ENCODE peak calls at places on chromosomes 1 and 21, in four cellular contexts. E, W, B and Y are unnamed samples.

GRCh38 chr1:107793896-107794440 is 171.0 kb downstream of the VAV3 start:
- DNase-seq in E (no peak), W (no peak), B (no peak), Y (no peak)

GRCh38 chr21:34046917-34047316 is 26.5 kb upstream of the MRPS6 start:
- DNase-seq in E (no peak), W (no peak), B (no peak), Y (no peak)

GRCh38 chr1:109630081-109630880 is 10.6 kb downstream of the AMPD2 start:
- DNase-seq in E (no peak), W (no peak), B (no peak), Y (peak)

GRCh38 chr1:4796999-4797375 is 142.6 kb downstream of the AJAP1 start:
- DNase-seq in E (no peak), W (no peak), B (no peak), Y (no peak)

GRCh38 chr1:119740886-119741780 is 27.6 kb downstream of the HMGCS2 start:
- DNase-seq in E (no peak), W (no peak), B (no peak), Y (no peak)

GRCh38 chr1:70038025-70038424 is 167.4 kb downstream of the LRRC40 start:
- DNase-seq in E (no peak), W (no peak), B (no peak), Y (no peak)

GRCh38 chr21:45329261-45330074 is 41.8 kb upstream of the POFUT2 start:
- DNase-seq in E (no peak), W (no peak), B (peak), Y (no peak)

GRCh38 chr1:97680894-97681293 is 239.9 kb downstream of the DPYD start:
- DNase-seq in E (no peak), W (no peak), B (no peak), Y (peak)

GRCh38 chr1:46605242-46605641 is 1.2 kb upstream of the MKNK1 start:
- DNase-seq in E (no peak), W (no peak), B (no peak), Y (no peak)

GRCh38 chr21:27525780-27526179 is 558.9 kb upstream of the ADAMTS5 start:
- DNase-seq in E (no peak), W (no peak), B (no peak), Y (no peak)

GRCh38 chr21:45640888-45641479 is 2.5 kb upstream of the PCBP3 start:
- DNase-seq in E (peak), W (no peak), B (peak), Y (peak)

GRCh38 chr21:45363921-45364463 is 41.0 kb upstream of the COL18A1 start:
- DNase-seq in E (peak), W (peak), B (peak), Y (no peak)

GRCh38 chr1:73801912-73802429 is 396.0 kb downstream of the LRRIQ3 start:
- DNase-seq in E (no peak), W (no peak), B (no peak), Y (no peak)

GRCh38 chr1:234848972-234849641 is 239.1 kb upstream of the IRF2BP2 start:
- DNase-seq in E (peak), W (no peak), B (no peak), Y (no peak)

GRCh38 chr1:18410407-18410806 is 70.3 kb upstream of the KLHDC7A start:
- DNase-seq in E (no peak), W (no peak), B (no peak), Y (peak)

GRCh38 chr1:156295391-156295947 is at the start of gene GLMP:
- DNase-seq in E (peak), W (peak), B (peak), Y (peak)

DNA sequence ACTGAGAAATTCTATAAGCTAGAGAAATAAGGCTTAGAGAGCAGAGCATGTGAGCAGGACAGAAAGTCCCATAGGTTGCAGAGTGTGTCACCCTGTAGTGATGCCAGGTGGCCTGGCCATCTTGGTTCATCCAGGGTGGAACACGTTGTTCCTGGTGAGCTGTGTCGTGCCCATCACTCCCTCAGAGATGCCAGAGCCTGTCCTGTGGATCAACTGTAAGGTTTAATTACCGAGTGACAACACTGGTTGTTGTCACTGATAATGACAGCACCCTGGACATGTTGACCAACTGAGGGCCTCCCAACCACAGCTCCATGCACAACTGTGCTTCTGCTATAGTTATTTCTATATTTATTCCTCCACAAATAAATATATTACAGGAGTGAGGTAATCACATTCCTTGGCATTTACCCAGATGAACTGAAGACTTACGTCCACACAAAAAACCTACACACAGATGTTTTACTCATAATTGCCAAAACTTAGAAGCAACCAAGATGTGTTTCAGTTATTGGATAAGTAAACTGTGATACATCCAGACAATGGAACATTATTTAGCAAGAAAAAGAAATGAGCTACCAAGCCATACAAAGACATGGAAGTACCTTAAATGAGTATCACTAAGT is 6.2 kb downstream of the C1orf198 start:
- DNase-seq in E (peak), W (no peak), B (no peak), Y (no peak)
- TF ChIP-seq EZH2phosphoT487 in E (no peak), W (no peak), B (no peak), Y (no peak)

GRCh38 chr1:24932725-24933294 is 2.7 kb upstream of the RUNX3 start:
- DNase-seq in E (no peak), W (no peak), B (no peak), Y (no peak)
- TF ChIP-seq EZH2 in E (no peak), W (no peak), B (no peak), Y (peak)

GRCh38 chr1:185546029-185546428 is 188.2 kb upstream of the HMCN1 start:
- DNase-seq in E (no peak), W (no peak), B (no peak), Y (no peak)

GRCh38 chr1:185539277-185539943 is 194.8 kb upstream of the HMCN1 start:
- DNase-seq in E (no peak), W (no peak), B (no peak), Y (no peak)

GRCh38 chr1:185537601-185538000 is 196.6 kb upstream of the HMCN1 start:
- DNase-seq in E (no peak), W (no peak), B (peak), Y (no peak)

GRCh38 chr1:185540295-185540694 is 193.9 kb upstream of the HMCN1 start:
- DNase-seq in E (no peak), W (no peak), B (no peak), Y (no peak)

GRCh38 chr1:185541861-185542260 is 192.3 kb upstream of the HMCN1 start:
- DNase-seq in E (peak), W (no peak), B (no peak), Y (no peak)
- TF ChIP-seq EZH2phosphoT487 in E (no peak), W (no peak), B (no peak), Y (no peak)

GRCh38 chr21:36694593-36695282 is 4.2 kb upstream of the SIM2 start:
- DNase-seq in E (no peak), W (no peak), B (no peak), Y (no peak)

GRCh38 chr21:36696640-36697472 is 2.1 kb upstream of the SIM2 start:
- DNase-seq in E (no peak), W (no peak), B (no peak), Y (peak)

GRCh38 chr21:36695283-36695634 is 3.7 kb upstream of the SIM2 start:
- DNase-seq in E (no peak), W (no peak), B (no peak), Y (no peak)

GRCh38 chr21:36696390-36696639 is 2.6 kb upstream of the SIM2 start:
- DNase-seq in E (no peak), W (no peak), B (no peak), Y (peak)

DNA sequence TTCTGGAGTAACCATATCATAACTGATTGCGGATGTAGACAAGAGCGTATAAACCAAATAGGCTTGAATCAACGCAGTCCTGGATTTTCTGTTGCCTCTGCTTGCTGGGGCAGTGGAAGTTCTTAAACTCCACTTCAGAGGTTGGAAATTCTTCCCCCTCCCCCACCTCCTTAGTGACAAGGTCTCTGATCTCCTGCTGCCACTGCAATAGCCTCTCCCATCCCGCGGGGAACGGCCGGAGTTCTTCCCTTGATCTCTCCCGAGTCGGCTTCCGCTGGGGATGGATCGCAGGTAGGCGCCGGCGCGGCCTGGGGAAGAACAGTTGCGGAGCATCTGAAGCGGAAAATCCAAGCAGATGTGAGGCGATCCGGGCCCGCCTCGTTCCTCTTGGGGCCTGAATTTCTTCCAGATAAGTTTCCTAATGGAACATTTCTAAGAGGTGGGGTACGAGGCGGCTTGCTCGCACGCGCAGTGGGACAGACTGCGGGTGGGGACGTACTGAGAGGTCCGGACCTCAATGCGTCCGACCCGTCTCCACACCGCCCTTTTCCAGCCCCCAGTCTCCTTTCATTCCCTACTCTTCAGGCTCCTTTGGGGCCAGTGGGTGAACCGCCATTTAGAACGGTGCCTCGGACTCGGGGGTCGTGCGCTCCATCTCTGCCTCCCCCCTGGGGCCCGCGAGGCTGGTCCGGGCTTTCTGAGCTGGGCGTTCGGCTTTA is 3.1 kb upstream of the SIM2 start:
- DNase-seq in E (no peak), W (no peak), B (no peak), Y (peak)
- TF ChIP-seq EZH2 in E (no peak), W (no peak), B (no peak), Y (peak)

GRCh38 chr1:65946960-65947359 is 154.3 kb downstream of the PDE4B start:
- DNase-seq in E (peak), W (no peak), B (no peak), Y (no peak)

GRCh38 chr1:65949230-65949626 is 156.5 kb downstream of the PDE4B start:
- DNase-seq in E (peak), W (no peak), B (no peak), Y (no peak)

GRCh38 chr1:65949933-65950332 is 157.2 kb downstream of the PDE4B start:
- DNase-seq in E (no peak), W (no peak), B (no peak), Y (no peak)

GRCh38 chr1:65946376-65946775 is 153.7 kb downstream of the PDE4B start:
- DNase-seq in E (peak), W (no peak), B (no peak), Y (no peak)

GRCh38 chr1:65948609-65949229 is 156.0 kb downstream of the PDE4B start:
- DNase-seq in E (peak), W (peak), B (peak), Y (no peak)
- TF ChIP-seq EZH2phosphoT487 in E (no peak), W (no peak), B (no peak), Y (no peak)

GRCh38 chr1:180229483-180230415 is at the start of gene LHX4:
- DNase-seq in E (peak), W (no peak), B (peak), Y (peak)
- TF ChIP-seq EZH2 in E (no peak), W (no peak), B (peak), Y (no peak)

GRCh38 chr1:59276317-59276914 is 20.5 kb upstream of the FGGY start:
- DNase-seq in E (no peak), W (no peak), B (no peak), Y (no peak)

GRCh38 chr1:59266927-59267293 is 30.0 kb upstream of the FGGY start:
- DNase-seq in E (no peak), W (no peak), B (no peak), Y (no peak)

GRCh38 chr1:59271861-59272260 is 25.0 kb upstream of the FGGY start:
- DNase-seq in E (peak), W (no peak), B (no peak), Y (no peak)

GRCh38 chr1:59272507-59272906 is 24.4 kb upstream of the FGGY start:
- DNase-seq in E (peak), W (no peak), B (no peak), Y (no peak)
- TF ChIP-seq EZH2phosphoT487 in E (no peak), W (no peak), B (no peak), Y (no peak)

DNA sequence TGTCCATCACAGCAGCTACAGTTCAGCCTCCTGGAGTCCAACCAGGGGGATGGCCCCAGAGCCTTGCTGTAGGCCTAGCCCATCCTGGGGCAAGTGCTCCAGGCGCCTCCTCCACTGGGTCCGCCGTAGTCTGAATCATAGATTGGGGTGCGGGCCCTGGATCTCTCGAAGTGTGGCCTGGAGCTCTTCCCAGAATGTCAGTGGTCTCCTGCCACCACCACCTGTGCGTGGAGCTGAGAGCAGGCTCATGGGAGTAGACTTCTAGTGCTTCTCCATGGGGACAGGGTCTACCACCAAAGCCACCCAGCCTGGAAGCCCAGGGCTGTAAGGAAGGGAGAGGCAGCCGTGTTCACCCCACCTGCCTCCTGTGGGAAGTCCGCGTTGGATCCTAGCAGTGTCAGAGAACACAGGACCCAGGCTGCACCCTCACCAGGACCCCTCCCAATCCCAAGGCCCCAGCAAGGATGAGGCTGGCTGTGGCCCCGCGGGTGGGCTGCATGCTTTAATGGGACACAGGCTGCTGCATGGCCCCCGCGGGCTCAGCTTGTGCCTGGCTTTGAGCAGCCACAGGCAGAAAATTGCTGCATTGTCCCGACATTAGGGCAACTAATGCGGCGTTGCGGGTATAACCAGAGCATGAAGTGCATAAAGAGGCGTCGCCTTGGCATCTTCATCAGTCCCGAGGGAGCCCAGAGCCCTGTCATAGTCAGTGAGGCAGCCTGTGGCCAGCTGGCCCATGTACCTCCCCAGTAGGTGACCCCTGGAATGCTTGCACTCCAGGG is 735 bp upstream of the HES3 start:
- DNase-seq in E (no peak), W (no peak), B (no peak), Y (peak)
- TF ChIP-seq EZH2 in E (no peak), W (no peak), B (peak), Y (peak)

GRCh38 chr1:53138991-53139884 is 3.2 kb downstream of the SLC1A7 start:
- DNase-seq in E (peak), W (no peak), B (no peak), Y (no peak)

GRCh38 chr1:53141487-53142055 is 867 bp downstream of the SLC1A7 start:
- DNase-seq in E (no peak), W (no peak), B (no peak), Y (no peak)

GRCh38 chr1:53140451-53140850 is 2.0 kb downstream of the SLC1A7 start:
- DNase-seq in E (no peak), W (no peak), B (no peak), Y (no peak)

GRCh38 chr1:53137729-53138128 is 4.7 kb downstream of the SLC1A7 start:
- DNase-seq in E (peak), W (peak), B (no peak), Y (peak)

DNA sequence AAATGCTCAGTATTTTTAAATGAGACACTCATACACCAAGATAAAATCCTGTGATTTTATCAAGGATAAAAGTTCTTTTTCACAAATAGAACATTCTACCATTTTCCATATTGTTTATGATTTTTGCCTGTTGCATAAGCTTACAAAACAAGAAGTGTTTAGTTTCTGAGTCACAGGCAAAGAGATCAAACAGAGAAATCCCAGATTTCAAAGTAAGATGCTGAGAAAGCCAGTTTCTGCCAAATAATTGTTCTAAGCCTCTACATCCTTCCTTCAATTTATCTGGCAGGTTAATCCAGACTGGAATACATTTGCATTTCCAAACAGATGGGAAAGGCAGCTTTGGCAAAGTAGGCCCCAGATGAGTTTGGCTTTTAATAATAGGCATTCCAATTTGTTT is 2.5 kb downstream of the SLC1A7 start:
- DNase-seq in E (peak), W (no peak), B (no peak), Y (no peak)
- TF ChIP-seq EZH2phosphoT487 in E (no peak), W (no peak), B (no peak), Y (no peak)